ENCODE peak calls at places on chromosomes 2 and 18, in nine cellular contexts. R, Z, W, G, E, X, D, M and Y are unnamed samples.

GRCh38 chr2:234879671-234880455 is 72.0 kb upstream of the SH3BP4 start:
- DNase-seq in W (no peak), R (no peak), X (peak; percentile 64), E (peak; percentile 31), D (no peak), M (no peak), Z (peak; percentile 53), G (no peak), Y (no peak)

GRCh38 chr2:218438601-218439000 is 19.7 kb downstream of the VIL1 start:
- DNase-seq in W (no peak), E (no peak), R (peak; percentile 33), X (peak; percentile 21), M (peak; percentile 24), Z (no peak), G (no peak), D (no peak), Y (no peak)

GRCh38 chr18:666177-666576 is 8.7 kb downstream of the TYMS start:
- DNase-seq in X (no peak), Z (no peak), R (no peak), G (no peak), W (no peak), D (no peak), E (no peak), M (no peak), Y (no peak)

GRCh38 chr2:28515176-28515751 is 19.4 kb downstream of the PLB1 start:
- DNase-seq in R (no peak), G (no peak), M (no peak), X (no peak), Z (no peak), D (no peak), W (no peak), E (no peak), Y (no peak)

GRCh38 chr18:61581578-61582204 is 248.5 kb downstream of the CDH20 start:
- DNase-seq in Z (peak; percentile 46), R (peak; percentile 84), E (peak; percentile 55), X (peak; percentile 69), G (peak; percentile 93), D (peak; percentile 82), W (peak; percentile 48), M (peak; percentile 79), Y (no peak)

GRCh38 chr2:39913648-39914456 is 134.8 kb upstream of the THUMPD2 start:
- DNase-seq in X (peak; percentile 84), Z (peak; percentile 87), W (peak; percentile 84), R (peak; percentile 42), E (peak; percentile 38), D (no peak), M (peak; percentile 25), G (no peak), Y (no peak)

GRCh38 chr2:30514861-30515435 is 67.9 kb downstream of the LCLAT1 start:
- DNase-seq in R (no peak), W (no peak), D (no peak), M (no peak), G (no peak), X (no peak), Z (no peak), E (no peak), Y (no peak)

GRCh38 chr18:76252880-76253279 is 242.2 kb downstream of the ZNF516 start:
- DNase-seq in W (peak; percentile 10), R (no peak), D (no peak), M (no peak), E (no peak), Z (peak; percentile 34), X (no peak), G (no peak), Y (no peak)

GRCh38 chr2:50398101-50398500 is 633.8 kb downstream of the NRXN1 start:
- DNase-seq in W (no peak), M (no peak), X (no peak), E (no peak), G (no peak), R (no peak), D (no peak), Z (no peak), Y (no peak)

GRCh38 chr2:50396301-50396637 is 635.7 kb downstream of the NRXN1 start:
- DNase-seq in R (no peak), W (no peak), M (no peak), G (no peak), E (no peak), X (no peak), D (no peak), Z (no peak), Y (no peak)

GRCh38 chr2:50402654-50402960 is 629.3 kb downstream of the NRXN1 start:
- DNase-seq in G (no peak), D (no peak), M (no peak), E (no peak), W (no peak), Z (no peak), X (no peak), R (no peak), Y (no peak)

DNA sequence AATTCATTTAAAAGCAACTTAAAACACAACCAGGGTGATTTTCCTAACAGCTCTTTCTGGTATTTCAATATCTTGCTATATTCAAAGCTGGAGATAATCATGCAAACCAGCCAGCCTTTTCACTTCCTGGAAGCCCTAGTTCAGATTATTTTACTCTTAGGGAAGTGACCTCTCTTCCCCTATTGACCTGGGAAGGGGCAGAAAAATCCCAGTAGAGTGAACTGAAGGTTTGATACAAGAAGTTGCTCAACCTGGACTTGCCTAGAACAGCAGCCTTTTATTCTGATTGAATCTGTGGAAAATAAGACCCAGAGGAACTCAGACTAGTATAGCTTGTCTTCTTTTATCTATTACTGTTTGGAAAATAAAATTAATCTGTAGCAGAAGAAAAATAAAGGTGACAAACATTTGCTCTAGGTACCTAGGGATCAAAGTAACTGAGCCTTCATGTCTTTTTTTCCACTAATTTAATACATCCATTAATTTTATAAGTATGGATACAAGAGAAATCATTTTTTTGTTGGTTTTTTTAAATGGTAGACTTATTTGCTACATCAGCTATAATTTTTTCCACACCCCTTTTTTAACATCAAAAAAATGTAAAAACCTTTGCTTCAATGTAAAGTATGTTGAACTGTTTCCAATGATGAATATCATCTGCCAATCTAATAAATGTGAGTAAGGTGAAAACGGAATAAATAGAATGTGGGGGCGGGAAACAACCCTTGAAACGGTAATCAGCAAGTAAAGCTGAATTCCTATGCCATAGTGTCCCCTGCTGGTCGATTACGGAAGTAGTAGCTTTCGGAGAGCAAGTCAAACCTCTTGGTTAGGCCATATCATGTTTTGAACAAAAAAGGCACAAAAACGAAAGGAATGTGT is 629.9 kb downstream of the NRXN1 start:
- DNase-seq in G (no peak), W (peak; percentile 29), Z (peak; percentile 53), M (peak; percentile 17), D (peak; percentile 54), R (peak; percentile 31), X (peak; percentile 66), E (peak; percentile 8), Y (no peak)
- TF ChIP-seq CTCF in G (peak; percentile 68), W (peak; percentile 70), Z (peak; percentile 92), M (peak; percentile 70), D (peak; percentile 76), R (peak; percentile 73), X (peak; percentile 84), E (peak; percentile 81), Y (no peak)

DNA sequence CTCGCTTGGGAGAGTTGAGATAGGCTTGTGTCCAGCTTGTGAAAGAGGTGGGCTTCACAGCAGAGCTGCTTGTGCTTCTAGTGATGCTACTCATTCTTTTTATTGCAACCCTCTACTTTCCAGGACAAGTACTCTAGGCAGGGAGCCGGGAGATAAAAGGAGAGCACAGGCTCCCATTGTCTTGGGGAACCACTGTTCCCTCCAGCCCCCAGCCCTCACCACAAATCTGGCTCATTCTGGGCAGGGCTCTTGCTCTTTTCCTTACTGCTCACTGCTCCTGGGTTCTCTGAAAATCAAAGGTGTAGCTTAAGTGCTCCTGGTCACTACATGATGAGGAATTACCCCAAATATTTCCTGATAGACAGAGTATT is 81.4 kb downstream of the CABYR start:
- DNase-seq in R (no peak), D (no peak), W (no peak), M (no peak), E (no peak), G (no peak), X (no peak), Z (no peak), Y (no peak)
- TF ChIP-seq CTCF in R (no peak), D (no peak), W (no peak), M (no peak), E (no peak), G (no peak), X (no peak), Z (no peak), Y (no peak)

GRCh38 chr2:222861411-222862067 is 703 bp downstream of the ACSL3 start:
- DNase-seq in Z (no peak), W (no peak), X (peak; percentile 39), R (peak; percentile 64), G (no peak), M (peak; percentile 51), E (no peak), D (no peak), Y (no peak)

GRCh38 chr2:222862915-222863544 is 2.2 kb downstream of the ACSL3 start:
- DNase-seq in E (no peak), M (no peak), G (no peak), R (no peak), D (no peak), X (no peak), Z (peak; percentile 38), W (no peak), Y (no peak)

GRCh38 chr2:222862068-222862914 is 1.5 kb downstream of the ACSL3 start:
- DNase-seq in X (peak; percentile 71), M (no peak), D (no peak), G (no peak), W (peak; percentile 53), R (no peak), Z (peak; percentile 52), E (no peak), Y (no peak)

GRCh38 chr2:222859786-222860726 is 780 bp upstream of the ACSL3 start:
- DNase-seq in R (no peak), M (no peak), Z (peak; percentile 94), E (peak; percentile 42), X (peak; percentile 89), G (no peak), D (peak; percentile 68), W (peak; percentile 54), Y (no peak)

GRCh38 chr2:222860740-222861410 is at the start of gene ACSL3:
- DNase-seq in E (peak; percentile 82), M (peak; percentile 97), G (peak; percentile 97), Z (peak; percentile 85), R (peak; percentile 97), X (peak; percentile 95), D (peak; percentile 95), W (peak; percentile 88), Y (peak; percentile 76)
- TF ChIP-seq CTCF in E (no peak), M (no peak), G (no peak), Z (no peak), R (no peak), X (no peak), D (no peak), W (no peak), Y (no peak)

GRCh38 chr18:22167471-22168151 is 1.8 kb upstream of the GATA6 start:
- DNase-seq in G (no peak), W (no peak), E (peak; percentile 41), M (no peak), X (peak; percentile 69), Z (no peak), R (no peak), D (no peak), Y (no peak)

GRCh38 chr18:22169011-22169888 is at the start of gene GATA6:
- DNase-seq in W (peak; percentile 85), E (peak; percentile 75), R (peak; percentile 76), M (peak; percentile 65), Z (peak; percentile 81), D (no peak), X (peak; percentile 99), G (peak; percentile 92), Y (no peak)

GRCh38 chr18:22169889-22170420 is 566 bp downstream of the GATA6 start:
- DNase-seq in E (no peak), W (peak; percentile 38), X (peak; percentile 60), M (no peak), G (no peak), Z (peak; percentile 42), D (no peak), R (no peak), Y (no peak)

GRCh38 chr18:22167091-22167470 is 2.3 kb upstream of the GATA6 start:
- DNase-seq in X (no peak), E (peak; percentile 5), Z (no peak), R (no peak), M (no peak), G (no peak), W (no peak), D (no peak), Y (no peak)

GRCh38 chr18:22168360-22168921 is 948 bp upstream of the GATA6 start:
- DNase-seq in D (no peak), Z (no peak), R (no peak), G (no peak), E (peak; percentile 60), W (no peak), M (no peak), X (peak; percentile 22), Y (no peak)
- TF ChIP-seq CTCF in D (no peak), Z (no peak), R (no peak), G (peak; percentile 9), E (no peak), W (peak; percentile 2), M (no peak), X (no peak), Y (no peak)